ENCODE peak calls at places on chromosomes 16 and 17, in ten cellular contexts. T is dorsolateral prefrontal cortex, Y is thoracic aorta, Q is GM13977, K is midbrain, E is frontal cortex, J is AG10803, M is lower leg skin, I is GM12865, Z is HTR-8/SVneo. X is an unnamed sample.

GRCh38 chr16:55663225-55663624 is 7.4 kb downstream of the SLC6A2 start:
- DNase-seq in Y (no peak), I (no peak), Q (no peak), K (no peak), T (no peak), Z (no peak), M (no peak), J (no peak), E (no peak), X (no peak)

GRCh38 chr16:12155235-12155634 is 178.7 kb downstream of the SNX29 start:
- DNase-seq in J (no peak), E (no peak), I (no peak), Q (no peak), Y (no peak), T (no peak), M (no peak), Z (no peak), K (no peak), X (no peak)

GRCh38 chr16:9092963-9093477 is 1.6 kb downstream of the HAPSTR1 start:
- DNase-seq in K (no peak), I (peak), Y (no peak), Z (no peak), E (no peak), J (no peak), Q (no peak), M (peak), T (no peak), X (no peak)

GRCh38 chr16:56226840-56227525 is 35.7 kb downstream of the GNAO1 start:
- DNase-seq in J (no peak), T (no peak), E (no peak), I (no peak), Z (no peak), M (no peak), Y (no peak), K (no peak), Q (no peak), X (peak)

GRCh38 chr17:68576811-68577551 is 24.2 kb downstream of the FAM20A start:
- DNase-seq in Q (no peak), E (no peak), T (no peak), K (no peak), J (peak), Z (no peak), M (no peak), Y (no peak), I (no peak), X (no peak)

GRCh38 chr16:71985262-71985974 is 14.8 kb downstream of the PKD1L3 start:
- DNase-seq in K (no peak), Y (no peak), E (no peak), T (no peak), J (no peak), Z (no peak), M (no peak), Q (no peak), I (no peak), X (no peak)

GRCh38 chr16:49605536-49606241 is 232.1 kb downstream of the C16orf78 start:
- DNase-seq in I (no peak), M (no peak), Z (no peak), J (no peak), E (no peak), Y (no peak), Q (no peak), T (no peak), K (no peak), X (no peak)

GRCh38 chr17:83099570-83100181 is 20.3 kb downstream of the METRNL start:
- DNase-seq in T (no peak), J (peak), Q (no peak), Y (no peak), Z (no peak), E (no peak), M (peak), K (no peak), I (no peak), X (no peak)

GRCh38 chr17:14308636-14308964 is 7.7 kb downstream of the HS3ST3B1 start:
- DNase-seq in I (no peak), M (no peak), K (no peak), Z (no peak), Y (no peak), Q (no peak), T (no peak), J (no peak), E (no peak), X (no peak)

GRCh38 chr16:56673916-56674315 is 4.3 kb downstream of the MT1H start:
- DNase-seq in K (no peak), T (no peak), M (no peak), E (no peak), Q (no peak), Y (no peak), J (no peak), Z (no peak), I (peak), X (peak)

GRCh38 chr17:19004601-19005441 is at the start of gene FAM83G:
- DNase-seq in K (no peak), E (no peak), Q (peak), M (peak), J (peak), Z (peak), I (peak), T (no peak), Y (peak), X (no peak)

GRCh38 chr17:28347261-28347891 is 10.0 kb downstream of the POLDIP2 start:
- DNase-seq in T (no peak), Z (peak), I (no peak), K (no peak), M (no peak), Y (no peak), J (peak), Q (no peak), E (no peak), X (no peak)

GRCh38 chr16:58329147-58329546 is 34.3 kb upstream of the PRSS54 start:
- DNase-seq in M (no peak), Z (no peak), J (peak), K (no peak), T (no peak), Q (no peak), I (no peak), Y (no peak), E (no peak), X (no peak)

GRCh38 chr16:23081675-23082119 is 67.6 kb downstream of the USP31 start:
- DNase-seq in K (no peak), J (peak), T (no peak), Z (no peak), I (no peak), M (no peak), E (no peak), Y (no peak), Q (no peak), X (no peak)

GRCh38 chr16:57925310-57925709 is 45.6 kb downstream of the CNGB1 start:
- DNase-seq in Y (no peak), Z (no peak), I (no peak), Q (no peak), E (no peak), T (no peak), J (no peak), K (no peak), M (no peak), X (no peak)

GRCh38 chr17:5249615-5250014 is 15.0 kb upstream of the SCIMP start:
- DNase-seq in Z (peak), Y (peak), J (peak), Q (peak), E (peak), I (peak), T (no peak), K (peak), M (peak), X (peak)

GRCh38 chr16:19432429-19432828 is 14.7 kb downstream of the TMC5 start:
- DNase-seq in M (no peak), Z (no peak), E (no peak), Q (no peak), K (no peak), J (no peak), Y (no peak), I (no peak), T (no peak), X (no peak)

X was measured in cerebellum.